ENCODE peak calls at places on chromosomes 2 and 18, in five cellular contexts. Y is heart left ventricle, S is body of pancreas, I is stomach, Z is IMR-90. D is an unnamed sample.

GRCh38 chr2:215836881-215837280 is 176.5 kb downstream of the MREG start:
- DNase-seq in Y (no peak), S (no peak), I (no peak), Z (no peak), D (no peak)

GRCh38 chr18:79334496-79335233 is 61.1 kb upstream of the NFATC1 start:
- DNase-seq in Y (no peak), S (no peak), I (no peak), Z (no peak), D (no peak)

GRCh38 chr2:222330910-222331309 is 32.1 kb upstream of the PAX3 start:
- DNase-seq in Y (no peak), S (no peak), I (no peak), Z (no peak), D (no peak)

GRCh38 chr2:190979906-190980629 is 33.9 kb downstream of the STAT1 start:
- DNase-seq in Y (peak; percentile 84), S (peak; percentile 59), I (peak; percentile 74), Z (peak; percentile 96), D (peak; percentile 52)

GRCh38 chr2:210517169-210517693 is 39.2 kb upstream of the CPS1 start:
- DNase-seq in Y (no peak), S (no peak), I (no peak), Z (no peak), D (no peak)

GRCh38 chr2:41634686-41635085 is 413.1 kb upstream of the PKDCC start:
- DNase-seq in Y (no peak), S (no peak), I (no peak), Z (no peak), D (no peak)

GRCh38 chr18:72376256-72376655 is 167.9 kb downstream of the CBLN2 start:
- DNase-seq in Y (no peak), S (no peak), I (no peak), Z (no peak), D (no peak)

GRCh38 chr2:48856144-48856543 is 100.6 kb upstream of the LHCGR start:
- DNase-seq in Y (no peak), S (no peak), I (no peak), Z (no peak), D (no peak)

GRCh38 chr18:79200546-79201268 is 131.5 kb downstream of the ATP9B start:
- DNase-seq in Y (no peak), S (peak; percentile 22), I (no peak), Z (peak; percentile 25), D (peak; percentile 40)

GRCh38 chr18:63155169-63155852 is 164.3 kb downstream of the BCL2 start:
- DNase-seq in Y (peak; percentile 72), S (peak; percentile 85), I (peak; percentile 76), Z (no peak), D (peak; percentile 87)

GRCh38 chr2:6186332-6187100 is 494.3 kb downstream of the SOX11 start:
- DNase-seq in Y (no peak), S (peak; percentile 81), I (peak; percentile 38), Z (peak; percentile 87), D (peak; percentile 94)

GRCh38 chr18:35158728-35159443 is 81.9 kb upstream of the ZNF397 start:
- DNase-seq in Y (no peak), S (no peak), I (no peak), Z (no peak), D (no peak)

GRCh38 chr2:58131191-58132011 is 84.8 kb downstream of the VRK2 start:
- DNase-seq in Y (no peak), S (peak; percentile 69), I (no peak), Z (peak; percentile 63), D (peak; percentile 28)

GRCh38 chr2:32863803-32864202 is 83.0 kb upstream of the LTBP1 start:
- DNase-seq in Y (no peak), S (no peak), I (no peak), Z (peak; percentile 52), D (no peak)

GRCh38 chr2:148999451-148999891 is 39.0 kb upstream of the LYPD6B start:
- DNase-seq in Y (no peak), S (no peak), I (no peak), Z (no peak), D (no peak)

GRCh38 chr2:27264253-27264752 is 1.5 kb upstream of the SLC30A3 start:
- DNase-seq in Y (no peak), S (no peak), I (no peak), Z (no peak), D (no peak)

GRCh38 chr2:27262379-27263286 is at the start of gene SLC30A3:
- DNase-seq in Y (peak; percentile 86), S (peak; percentile 74), I (peak; percentile 72), Z (no peak), D (peak; percentile 71)

GRCh38 chr2:27261241-27261925 is 1.5 kb downstream of the SLC30A3 start:
- DNase-seq in Y (no peak), S (no peak), I (no peak), Z (no peak), D (no peak)

GRCh38 chr2:27263287-27264252 is 723 bp upstream of the SLC30A3 start:
- DNase-seq in Y (no peak), S (no peak), I (no peak), Z (no peak), D (no peak)

DNA sequence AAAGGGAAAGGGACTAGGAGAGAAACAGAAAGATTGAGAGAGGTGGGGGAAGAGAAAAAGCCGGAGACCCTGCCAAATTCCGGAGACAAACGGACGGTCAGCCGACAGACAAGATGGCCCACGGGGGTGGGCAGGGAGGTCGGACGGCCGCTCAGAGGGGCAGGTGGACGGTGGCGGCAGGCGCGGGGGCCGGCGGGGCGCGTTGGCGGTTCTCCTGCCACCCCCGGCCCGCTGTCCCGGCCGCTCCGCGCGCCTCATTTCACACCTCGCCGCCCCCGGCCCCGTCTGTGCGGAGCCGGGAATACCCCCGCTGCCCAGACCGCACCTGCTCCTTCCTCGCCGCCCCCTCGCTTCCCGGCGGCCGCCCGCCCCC is 935 bp downstream of the SLC30A3 start:
- DNase-seq in Y (no peak), S (no peak), I (no peak), Z (no peak), D (no peak)
- H3K27me3 ChIP-seq in Y (peaks cover 27% of the 10 kb centered on the region), S (peaks cover 41% of the 10 kb centered on the region), I (peaks cover 34% of the 10 kb centered on the region), Z (peaks cover 86% of the 10 kb centered on the region), D (peaks cover 7% of the 10 kb centered on the region)

GRCh38 chr18:22349317-22349898 is 68.3 kb downstream of the CTAGE1 start:
- DNase-seq in Y (no peak), S (no peak), I (no peak), Z (no peak), D (no peak)

GRCh38 chr18:22346968-22347611 is 70.6 kb downstream of the CTAGE1 start:
- DNase-seq in Y (peak; percentile 87), S (peak; percentile 74), I (peak; percentile 79), Z (peak; percentile 73), D (peak; percentile 97)

GRCh38 chr18:22346342-22346967 is 71.3 kb downstream of the CTAGE1 start:
- DNase-seq in Y (no peak), S (peak; percentile 74), I (peak; percentile 76), Z (peak; percentile 83), D (peak; percentile 88)

GRCh38 chr18:22348521-22349316 is 69.0 kb downstream of the CTAGE1 start:
- DNase-seq in Y (peak; percentile 87), S (peak; percentile 66), I (peak; percentile 60), Z (peak; percentile 42), D (peak; percentile 79)

GRCh38 chr18:22347624-22348511 is 69.8 kb downstream of the CTAGE1 start:
- DNase-seq in Y (no peak), S (peak; percentile 41), I (no peak), Z (peak; percentile 16), D (peak; percentile 55)
- TF ChIP-seq POLR2A in Y (no peak), S (peak; percentile 40), I (no peak), Z (no peak), D (no peak)

GRCh38 chr2:36432479-36432878 is 76.9 kb downstream of the CRIM1 start:
- DNase-seq in Y (no peak), S (no peak), I (no peak), Z (no peak), D (no peak)
- H3K27ac ChIP-seq in Y (peak overlapping the region; percentile 11), S (no peak overlapping the region), I (peak overlapping the region; percentile 49), Z (peak overlapping the region; percentile 42), D (no peak overlapping the region)

GRCh38 chr18:75441921-75442320 is 14.4 kb upstream of the SMIM21 start:
- DNase-seq in Y (no peak), S (no peak), I (no peak), Z (no peak), D (no peak)

GRCh38 chr18:75439356-75439755 is 11.9 kb upstream of the SMIM21 start:
- DNase-seq in Y (no peak), S (no peak), I (no peak), Z (no peak), D (no peak)

GRCh38 chr18:75437979-75438378 is 10.5 kb upstream of the SMIM21 start:
- DNase-seq in Y (no peak), S (no peak), I (no peak), Z (no peak), D (no peak)

GRCh38 chr18:75433098-75433497 is 5.6 kb upstream of the SMIM21 start:
- DNase-seq in Y (no peak), S (no peak), I (no peak), Z (no peak), D (no peak)

DNA sequence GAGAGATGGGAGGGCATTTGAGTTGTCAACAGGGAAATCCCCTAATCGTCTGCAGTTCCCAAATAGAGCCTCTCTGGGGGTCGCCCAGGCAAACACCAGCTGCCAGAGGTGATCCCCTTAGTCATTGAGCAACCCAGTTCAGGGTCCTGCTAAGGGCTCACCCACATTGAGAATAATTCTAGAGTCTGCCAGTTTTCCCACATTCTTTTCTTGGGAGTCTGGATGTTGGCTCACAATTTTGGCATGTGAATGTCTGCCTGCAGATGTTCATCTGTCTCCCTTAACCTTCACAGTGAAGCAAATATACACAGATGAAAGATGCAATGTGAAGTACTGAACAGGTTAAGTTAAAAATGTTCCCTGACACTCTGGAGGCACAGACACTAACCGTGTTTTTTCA is 11.4 kb upstream of the SMIM21 start:
- DNase-seq in Y (no peak), S (no peak), I (no peak), Z (peak; percentile 49), D (no peak)
- H3K27me3 ChIP-seq in Y (no peaks in the 10 kb centered on the region), S (no peaks in the 10 kb centered on the region), I (no peaks in the 10 kb centered on the region), Z (no peaks in the 10 kb centered on the region), D (no peaks in the 10 kb centered on the region)

GRCh38 chr2:102620367-102620766 is 1.0 kb downstream of the SLC9A2 start:
- DNase-seq in Y (no peak), S (no peak), I (peak; percentile 68), Z (no peak), D (no peak)

GRCh38 chr2:102621630-102622029 is 2.3 kb downstream of the SLC9A2 start:
- DNase-seq in Y (no peak), S (no peak), I (no peak), Z (no peak), D (no peak)

GRCh38 chr2:102615620-102616436 is 3.5 kb upstream of the SLC9A2 start:
- DNase-seq in Y (peak; percentile 73), S (peak; percentile 66), I (peak; percentile 74), Z (peak; percentile 57), D (peak; percentile 76)

GRCh38 chr2:102619414-102620319 is at the start of gene SLC9A2:
- DNase-seq in Y (no peak), S (peak; percentile 38), I (peak; percentile 72), Z (no peak), D (peak; percentile 7)

GRCh38 chr2:102618452-102619413 is 620 bp upstream of the SLC9A2 start:
- DNase-seq in Y (peak; percentile 64), S (peak; percentile 34), I (peak; percentile 75), Z (no peak), D (peak; percentile 44)
- TF ChIP-seq POLR2A in Y (no peak), S (no peak), I (no peak), Z (no peak), D (no peak)

DNA sequence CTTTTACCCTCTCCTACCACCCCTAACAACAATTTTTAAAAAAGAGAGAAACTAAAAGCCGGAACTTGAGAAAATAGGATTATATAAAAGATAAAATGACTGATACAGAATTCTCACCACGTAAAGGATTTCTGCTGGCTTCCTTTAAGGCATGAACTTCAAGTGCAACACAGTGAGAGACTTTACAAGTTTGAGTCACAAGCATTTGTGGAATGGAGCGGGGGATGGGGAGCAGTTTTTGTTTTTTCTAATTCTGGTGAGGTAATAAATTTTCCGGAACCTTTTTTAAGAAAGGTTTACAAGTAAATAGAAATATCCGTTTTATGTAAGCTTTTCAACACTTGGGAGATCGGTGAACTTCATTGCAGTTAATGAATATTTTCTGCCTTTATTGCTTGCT is 1.8 kb upstream of the CDH2 start:
- DNase-seq in Y (no peak), S (no peak), I (no peak), Z (peak; percentile 44), D (peak; percentile 29)
- H3K27ac ChIP-seq in Y (peak overlapping the region; percentile 96), S (no peak overlapping the region), I (no peak overlapping the region), Z (no peak overlapping the region), D (peak overlapping the region; percentile 83)

D was measured in adrenal gland.